ENCODE peak calls at places on chromosomes 3 and 15, in seven cellular contexts. One of them, this sample, is unnamed.

GRCh38 chr15:57069423-57069822 is 151.0 kb downstream of the TCF12 start:
- DNase-seq in endothelial cell: no peak
- DNase-seq in uterus: no peak
- DNase-seq in activated naive CD8-positive, alpha-beta T cell treated with anti-CD3 and anti-CD28 coated beads for 36 hours: no peak
- DNase-seq in anterior cingulate cortex: no peak
- DNase-seq in nucleus accumbens: no peak
- DNase-seq in DND-41: no peak
- DNase-seq in this sample: no peak

GRCh38 chr3:53273271-53273670 is 17.4 kb upstream of the TKT start:
- DNase-seq in DND-41: no peak
- DNase-seq in nucleus accumbens: no peak
- DNase-seq in activated naive CD8-positive, alpha-beta T cell treated with anti-CD3 and anti-CD28 coated beads for 36 hours: no peak
- DNase-seq in uterus: no peak
- DNase-seq in endothelial cell: no peak
- DNase-seq in anterior cingulate cortex: no peak
- DNase-seq in this sample: no peak

GRCh38 chr15:32959077-32959476 is 235.4 kb downstream of the FMN1 start:
- DNase-seq in DND-41: no peak
- DNase-seq in nucleus accumbens: no peak
- DNase-seq in anterior cingulate cortex: no peak
- DNase-seq in activated naive CD8-positive, alpha-beta T cell treated with anti-CD3 and anti-CD28 coated beads for 36 hours: no peak
- DNase-seq in uterus: no peak
- DNase-seq in endothelial cell: no peak
- DNase-seq in this sample: no peak

GRCh38 chr15:28960979-28961378 is 75.2 kb downstream of the APBA2 start:
- DNase-seq in anterior cingulate cortex: no peak
- DNase-seq in nucleus accumbens: no peak
- DNase-seq in activated naive CD8-positive, alpha-beta T cell treated with anti-CD3 and anti-CD28 coated beads for 36 hours: no peak
- DNase-seq in DND-41: no peak
- DNase-seq in endothelial cell: no peak
- DNase-seq in uterus: no peak
- DNase-seq in this sample: no peak

GRCh38 chr3:150414989-150415388 is 6.9 kb downstream of the TSC22D2 start:
- DNase-seq in endothelial cell: no peak
- DNase-seq in nucleus accumbens: no peak
- DNase-seq in anterior cingulate cortex: no peak
- DNase-seq in activated naive CD8-positive, alpha-beta T cell treated with anti-CD3 and anti-CD28 coated beads for 36 hours: no peak
- DNase-seq in DND-41: no peak
- DNase-seq in uterus: no peak
- DNase-seq in this sample: no peak

GRCh38 chr15:84949845-84950569 is 31.6 kb upstream of the PDE8A start:
- DNase-seq in activated naive CD8-positive, alpha-beta T cell treated with anti-CD3 and anti-CD28 coated beads for 36 hours: no peak
- DNase-seq in DND-41: no peak
- DNase-seq in endothelial cell: no peak
- DNase-seq in anterior cingulate cortex: peak; percentile 30
- DNase-seq in nucleus accumbens: peak; percentile 16
- DNase-seq in uterus: no peak
- DNase-seq in this sample: no peak

GRCh38 chr3:177802151-177802900 is 605.0 kb upstream of the TBL1XR1 start:
- DNase-seq in anterior cingulate cortex: no peak
- DNase-seq in nucleus accumbens: no peak
- DNase-seq in uterus: no peak
- DNase-seq in DND-41: no peak
- DNase-seq in activated naive CD8-positive, alpha-beta T cell treated with anti-CD3 and anti-CD28 coated beads for 36 hours: no peak
- DNase-seq in endothelial cell: no peak
- DNase-seq in this sample: no peak

GRCh38 chr15:101497017-101497416 is 7.5 kb upstream of the PCSK6 start:
- DNase-seq in DND-41: no peak
- DNase-seq in nucleus accumbens: no peak
- DNase-seq in endothelial cell: no peak
- DNase-seq in uterus: no peak
- DNase-seq in anterior cingulate cortex: no peak
- DNase-seq in activated naive CD8-positive, alpha-beta T cell treated with anti-CD3 and anti-CD28 coated beads for 36 hours: no peak
- DNase-seq in this sample: no peak

GRCh38 chr15:29970402-29970695 is 112.4 kb upstream of the GOLGA8J start:
- DNase-seq in anterior cingulate cortex: no peak
- DNase-seq in DND-41: no peak
- DNase-seq in nucleus accumbens: no peak
- DNase-seq in uterus: no peak
- DNase-seq in activated naive CD8-positive, alpha-beta T cell treated with anti-CD3 and anti-CD28 coated beads for 36 hours: no peak
- DNase-seq in endothelial cell: no peak
- DNase-seq in this sample: no peak

GRCh38 chr3:53170325-53171108 is 9.5 kb downstream of the PRKCD start:
- DNase-seq in nucleus accumbens: no peak
- DNase-seq in activated naive CD8-positive, alpha-beta T cell treated with anti-CD3 and anti-CD28 coated beads for 36 hours: peak; percentile 34
- DNase-seq in DND-41: peak; percentile 7
- DNase-seq in endothelial cell: no peak
- DNase-seq in uterus: no peak
- DNase-seq in anterior cingulate cortex: no peak
- DNase-seq in this sample: no peak

GRCh38 chr15:81888748-81889479 is 156.9 kb downstream of the MEX3B start:
- DNase-seq in nucleus accumbens: no peak
- DNase-seq in activated naive CD8-positive, alpha-beta T cell treated with anti-CD3 and anti-CD28 coated beads for 36 hours: no peak
- DNase-seq in anterior cingulate cortex: no peak
- DNase-seq in uterus: no peak
- DNase-seq in endothelial cell: no peak
- DNase-seq in DND-41: no peak
- DNase-seq in this sample: no peak

GRCh38 chr15:48282186-48282585 is 49.0 kb upstream of the DUT start:
- DNase-seq in anterior cingulate cortex: no peak
- DNase-seq in endothelial cell: no peak
- DNase-seq in DND-41: no peak
- DNase-seq in nucleus accumbens: no peak
- DNase-seq in activated naive CD8-positive, alpha-beta T cell treated with anti-CD3 and anti-CD28 coated beads for 36 hours: no peak
- DNase-seq in uterus: no peak
- DNase-seq in this sample: no peak

GRCh38 chr3:64509216-64509615 is 178.6 kb downstream of the ADAMTS9 start:
- DNase-seq in nucleus accumbens: no peak
- DNase-seq in activated naive CD8-positive, alpha-beta T cell treated with anti-CD3 and anti-CD28 coated beads for 36 hours: no peak
- DNase-seq in DND-41: no peak
- DNase-seq in endothelial cell: no peak
- DNase-seq in anterior cingulate cortex: no peak
- DNase-seq in uterus: no peak
- DNase-seq in this sample: no peak

This sample was measured in WTC11.